ENCODE peak calls at places on chromosomes 6 and 20, in seven cellular contexts. R is fibroblast of the aortic adventitia, A is BE2C, G is right lobe of liver, Y is HFF-Myc, Q is lower lobe of right lung, C is HAP-1. T is an unnamed sample.

GRCh38 chr6:82045965-82046756 is 201.4 kb downstream of the IBTK start:
- DNase-seq in R (peak), A (no peak), G (no peak), Y (no peak), Q (no peak), C (no peak), T (peak)

GRCh38 chr6:2127484-2127911 is 117.9 kb downstream of the GMDS start:
- DNase-seq in R (no peak), A (no peak), G (peak), Y (no peak), Q (peak), C (no peak), T (peak)

GRCh38 chr6:14543971-14544620 is 426.5 kb downstream of the CD83 start:
- DNase-seq in R (peak), A (no peak), G (no peak), Y (no peak), Q (no peak), C (no peak), T (no peak)

GRCh38 chr6:114080891-114081510 is 110.1 kb upstream of the HDAC2 start:
- DNase-seq in R (no peak), A (no peak), G (no peak), Y (no peak), Q (no peak), C (no peak), T (no peak)

GRCh38 chr6:136150961-136151360 is 99.2 kb downstream of the MTFR2 start:
- DNase-seq in R (no peak), A (no peak), G (no peak), Y (no peak), Q (no peak), C (no peak), T (no peak)

GRCh38 chr6:145025488-145025887 is 709.8 kb downstream of the EPM2A start:
- DNase-seq in R (no peak), A (no peak), G (no peak), Y (no peak), Q (no peak), C (no peak), T (no peak)

GRCh38 chr6:85405175-85405852 is 44.6 kb upstream of the NT5E start:
- DNase-seq in R (peak), A (no peak), G (peak), Y (no peak), Q (no peak), C (no peak), T (no peak)

GRCh38 chr20:44810391-44811149 is at the start of gene RIMS4:
- DNase-seq in R (no peak), A (peak), G (peak), Y (no peak), Q (no peak), C (peak), T (no peak)

GRCh38 chr6:36545767-36546663 is 1.3 kb downstream of the STK38 start:
- DNase-seq in R (peak), A (no peak), G (no peak), Y (no peak), Q (no peak), C (peak), T (peak)

GRCh38 chr6:140669321-140669720 is 1294.9 kb upstream of the CITED2 start:
- DNase-seq in R (peak), A (no peak), G (no peak), Y (no peak), Q (no peak), C (no peak), T (peak)

GRCh38 chr6:64010010-64010409 is 374.4 kb downstream of the PHF3 start:
- DNase-seq in R (no peak), A (peak), G (no peak), Y (no peak), Q (no peak), C (no peak), T (no peak)

GRCh38 chr6:16200231-16200941 is 38.0 kb upstream of the GMPR start:
- DNase-seq in R (no peak), A (no peak), G (no peak), Y (no peak), Q (peak), C (no peak), T (peak)

GRCh38 chr6:123526128-123526527 is 110.6 kb downstream of the TRDN start:
- DNase-seq in R (no peak), A (no peak), G (no peak), Y (no peak), Q (no peak), C (no peak), T (no peak)

GRCh38 chr20:41180599-41181333 is 43.4 kb downstream of the PLCG1 start:
- DNase-seq in R (no peak), A (no peak), G (no peak), Y (no peak), Q (peak), C (no peak), T (no peak)

GRCh38 chr20:53937330-53937729 is 133.1 kb downstream of the BCAS1 start:
- DNase-seq in R (peak), A (no peak), G (no peak), Y (no peak), Q (no peak), C (no peak), T (no peak)

GRCh38 chr6:5989141-5989723 is 17.5 kb downstream of the NRN1 start:
- DNase-seq in R (no peak), A (no peak), G (no peak), Y (no peak), Q (peak), C (no peak), T (no peak)

GRCh38 chr6:3946779-3947178 is 97.6 kb downstream of the FAM50B start:
- DNase-seq in R (peak), A (no peak), G (no peak), Y (no peak), Q (no peak), C (no peak), T (no peak)
- H3K4me3 ChIP-seq in R (peak), A (no peak), G (no peak), Y (no peak), Q (no peak), C (no peak), T (no peak)

DNA sequence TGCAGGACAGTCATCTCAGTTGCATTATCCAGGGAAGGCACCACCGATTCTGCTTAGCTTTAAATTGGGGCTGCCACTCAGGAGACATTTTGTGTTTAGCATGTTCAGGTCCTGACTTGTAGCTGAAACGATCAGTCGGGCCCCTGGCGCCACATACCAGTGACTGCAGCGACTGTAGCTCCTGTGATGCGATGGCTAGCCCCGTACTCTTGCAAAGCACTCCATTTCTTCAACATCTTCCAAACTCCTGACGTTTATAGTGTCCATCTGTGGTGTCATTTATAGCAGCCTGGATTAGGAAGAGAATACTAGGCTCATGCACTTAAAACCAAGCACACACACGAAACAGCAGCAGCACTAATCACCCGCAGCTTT is 13.0 kb downstream of the POU3F2 start:
- DNase-seq in R (no peak), A (no peak), G (no peak), Y (no peak), Q (no peak), C (no peak), T (no peak)
- H3K4me3 ChIP-seq in R (no peak), A (peak), G (no peak), Y (no peak), Q (no peak), C (no peak), T (no peak)

DNA sequence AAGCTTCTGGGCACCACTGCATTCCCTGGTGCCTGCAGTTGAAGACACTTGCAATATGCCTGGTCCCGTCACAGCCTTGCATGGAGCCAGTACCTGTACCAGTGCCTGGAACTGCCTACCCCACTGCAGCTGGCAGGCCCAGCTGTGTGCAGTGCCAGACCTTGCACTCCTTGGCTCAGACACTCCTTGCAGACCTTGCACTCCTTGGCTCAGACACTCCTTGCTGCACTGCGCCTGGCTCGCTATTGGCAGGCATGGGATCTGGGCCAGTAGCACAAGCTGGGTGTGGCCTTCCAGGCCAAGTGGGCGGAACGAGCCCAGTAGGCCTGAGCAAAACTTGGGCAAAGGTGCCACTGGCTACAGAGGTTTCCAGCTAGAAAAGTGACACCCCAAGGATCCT is 1189.1 kb downstream of the GRIK2 start:
- DNase-seq in R (no peak), A (peak), G (no peak), Y (no peak), Q (peak), C (no peak), T (no peak)
- H3K4me3 ChIP-seq in R (no peak), A (no peak), G (no peak), Y (no peak), Q (no peak), C (no peak), T (no peak)

GRCh38 chr20:23874747-23875146 is 4.8 kb downstream of the CST5 start:
- DNase-seq in R (no peak), A (no peak), G (no peak), Y (no peak), Q (no peak), C (no peak), T (no peak)
- H3K4me3 ChIP-seq in R (no peak), A (no peak), G (no peak), Y (no peak), Q (no peak), C (no peak), T (no peak)

DNA sequence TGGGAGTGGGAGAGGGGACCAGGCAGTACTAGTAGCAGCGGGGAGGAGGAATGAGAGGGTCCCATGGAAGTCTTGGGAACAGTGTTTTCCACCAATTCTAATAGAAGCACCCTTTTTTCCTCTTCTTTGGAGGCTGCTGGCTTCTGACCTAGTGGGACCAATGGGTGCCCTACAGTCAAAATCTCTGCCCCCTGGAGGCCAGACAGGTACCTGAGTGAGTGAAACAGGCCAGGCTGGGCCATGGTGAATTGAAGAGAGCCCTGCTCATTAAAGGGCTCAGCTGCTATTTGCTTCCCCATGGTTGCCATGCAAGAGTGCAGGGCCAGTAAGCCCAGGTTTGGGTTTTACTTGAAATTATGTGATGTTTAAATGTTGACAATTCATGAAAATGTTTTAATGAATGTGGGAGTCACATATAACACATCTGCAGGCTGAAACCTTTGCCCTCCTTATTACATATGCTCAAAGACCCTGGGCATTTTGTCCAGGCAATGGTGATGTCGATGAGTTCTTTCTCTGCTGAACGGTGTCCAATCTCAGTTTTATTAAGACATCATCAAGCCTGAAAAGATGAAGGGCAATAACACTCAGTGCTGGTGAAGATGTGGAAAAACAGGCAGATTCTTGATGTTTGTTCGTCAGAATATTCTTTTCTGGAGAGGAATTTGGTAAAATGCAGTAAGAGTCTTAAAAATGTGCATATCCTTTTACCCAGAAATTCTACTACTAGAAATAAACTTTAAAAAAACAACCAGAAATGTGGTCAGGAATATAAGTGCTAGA is 42.3 kb upstream of the OCSTAMP start:
- DNase-seq in R (no peak), A (no peak), G (no peak), Y (no peak), Q (no peak), C (no peak), T (no peak)
- H3K4me3 ChIP-seq in R (no peak), A (no peak), G (no peak), Y (no peak), Q (no peak), C (no peak), T (no peak)

DNA sequence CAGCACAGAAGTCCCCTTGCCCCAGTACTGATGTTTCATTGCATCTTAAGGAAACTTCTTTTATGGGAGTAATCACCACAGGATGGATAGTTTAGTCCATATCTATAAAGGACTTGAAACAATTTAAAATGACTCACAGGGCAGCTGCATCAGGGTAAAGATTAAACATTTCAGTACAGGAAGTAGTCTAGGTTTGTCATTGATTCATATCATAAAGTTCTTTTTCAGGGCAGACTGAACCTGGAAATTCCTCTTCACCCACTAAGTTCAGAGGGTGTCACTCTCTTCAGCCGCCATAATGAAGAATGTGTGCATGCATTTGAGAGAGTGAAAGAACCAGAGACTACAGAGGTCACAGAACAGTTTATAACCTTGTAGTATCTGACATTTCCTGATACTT is 296.3 kb upstream of the JAG1 start:
- DNase-seq in R (peak), A (no peak), G (no peak), Y (no peak), Q (no peak), C (no peak), T (peak)
- H3K4me3 ChIP-seq in R (no peak), A (no peak), G (no peak), Y (no peak), Q (no peak), C (no peak), T (no peak)

GRCh38 chr6:170287371-170287876 is 3.5 kb downstream of the DLL1 start:
- DNase-seq in R (no peak), A (no peak), G (peak), Y (no peak), Q (no peak), C (no peak), T (no peak)
- H3K4me3 ChIP-seq in R (no peak), A (no peak), G (no peak), Y (no peak), Q (peak), C (no peak), T (no peak)

DNA sequence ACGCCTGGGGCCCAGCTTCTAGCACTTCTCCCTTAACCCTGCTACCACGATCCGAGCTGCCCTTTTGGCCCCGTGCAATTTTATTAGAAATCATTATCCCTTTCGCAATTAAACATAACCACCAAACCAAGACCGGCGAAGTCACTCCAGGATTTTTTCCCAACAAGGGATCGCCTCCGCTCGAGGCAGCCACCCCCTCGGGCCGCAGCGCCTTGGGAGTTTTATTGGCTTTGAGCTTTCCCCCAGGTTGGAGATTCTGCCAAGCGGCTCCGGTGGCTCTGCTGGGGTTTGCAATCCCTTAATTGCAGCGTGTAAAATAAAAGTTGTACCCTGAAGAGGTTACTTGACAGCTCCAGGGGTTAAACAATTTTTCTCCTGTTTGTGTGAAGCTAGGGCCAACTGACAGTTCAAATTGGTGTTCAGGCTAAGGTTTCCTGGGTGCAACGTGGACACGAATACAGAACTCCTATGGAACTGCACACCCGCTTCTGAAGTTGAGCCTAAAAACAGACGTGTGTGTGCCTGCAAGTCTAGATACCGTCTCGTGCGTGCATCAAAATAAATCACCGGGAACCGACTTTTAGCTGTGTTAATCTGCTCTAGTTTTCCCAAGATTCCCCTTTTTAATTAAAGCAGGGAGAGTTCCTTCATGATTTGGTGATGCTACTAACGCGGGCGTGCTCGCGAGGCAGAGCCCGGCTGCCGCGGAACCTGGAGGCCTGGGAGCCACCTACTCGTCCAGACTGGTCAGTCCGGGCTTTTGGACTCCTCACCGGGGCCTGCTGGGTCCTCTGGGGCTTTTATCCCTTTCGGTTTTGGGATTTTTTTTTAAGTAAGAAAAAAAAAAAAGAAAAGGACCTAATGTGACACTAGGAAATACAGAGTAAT is 963 bp upstream of the TFAP2A start:
- DNase-seq in R (no peak), A (no peak), G (no peak), Y (no peak), Q (no peak), C (no peak), T (no peak)
- H3K4me3 ChIP-seq in R (peak), A (no peak), G (no peak), Y (peak), Q (no peak), C (peak), T (no peak)

GRCh38 chr20:32585011-32585518 is at the start of gene NOL4L:
- DNase-seq in R (no peak), A (peak), G (no peak), Y (no peak), Q (no peak), C (no peak), T (no peak)

GRCh38 chr20:32585519-32586127 is 490 bp upstream of the NOL4L start:
- DNase-seq in R (no peak), A (no peak), G (no peak), Y (no peak), Q (no peak), C (no peak), T (no peak)

GRCh38 chr20:32581839-32582658 is 3.1 kb downstream of the NOL4L start:
- DNase-seq in R (no peak), A (peak), G (no peak), Y (no peak), Q (no peak), C (no peak), T (no peak)

GRCh38 chr20:32582659-32583580 is 2.2 kb downstream of the NOL4L start:
- DNase-seq in R (no peak), A (peak), G (no peak), Y (no peak), Q (no peak), C (peak), T (no peak)

GRCh38 chr20:32583581-32584045 is 1.5 kb downstream of the NOL4L start:
- DNase-seq in R (no peak), A (peak), G (no peak), Y (no peak), Q (no peak), C (no peak), T (no peak)
- H3K4me3 ChIP-seq in R (peak), A (peak), G (peak), Y (no peak), Q (peak), C (peak), T (peak)

T was measured in fibroblast of pulmonary artery.